ENCODE peak calls at places on chromosomes 11 and 22, in four cellular contexts. X, O, G and L are unnamed samples.

GRCh38 chr22:41178425-41178975 is 26.6 kb upstream of the L3MBTL2 start:
- DNase-seq in X (no peak), O (no peak), G (no peak), L (no peak)

GRCh38 chr11:134270250-134270714 is 5.9 kb upstream of the GLB1L3 start:
- DNase-seq in X (peak), O (no peak), G (no peak), L (no peak)

GRCh38 chr11:91921974-91922373 is 302.6 kb upstream of the FAT3 start:
- DNase-seq in X (no peak), O (no peak), G (no peak), L (no peak)

GRCh38 chr11:28107331-28107725 is 628 bp downstream of the KIF18A start:
- DNase-seq in X (peak), O (no peak), G (no peak), L (no peak)

GRCh38 chr11:59891781-59892181 is 13.2 kb downstream of the OOSP3 start:
- DNase-seq in X (peak), O (no peak), G (no peak), L (no peak)

GRCh38 chr11:118939948-118940598 is 14.3 kb upstream of the BCL9L start:
- DNase-seq in X (no peak), O (peak), G (no peak), L (no peak)

GRCh38 chr22:23220485-23221350 is 40.4 kb downstream of the BCR start:
- DNase-seq in X (no peak), O (peak), G (no peak), L (no peak)

GRCh38 chr22:28799125-28799833 is 1.1 kb downstream of the XBP1 start:
- DNase-seq in X (peak), O (no peak), G (peak), L (peak)

GRCh38 chr11:68659158-68659921 is 25.0 kb upstream of the GAL start:
- DNase-seq in X (no peak), O (no peak), G (no peak), L (peak)

GRCh38 chr11:61814958-61815789 is 1.6 kb downstream of the FADS1 start:
- DNase-seq in X (peak), O (peak), G (peak), L (peak)

GRCh38 chr11:98835336-98835735 is 185.4 kb upstream of the CNTN5 start:
- DNase-seq in X (no peak), O (no peak), G (no peak), L (no peak)

GRCh38 chr22:44224166-44224565 is 43.4 kb downstream of the PARVG start:
- DNase-seq in X (no peak), O (no peak), G (no peak), L (no peak)

GRCh38 chr22:19869497-19870152 is 15.0 kb upstream of the GNB1L start:
- DNase-seq in X (no peak), O (no peak), G (no peak), L (no peak)

GRCh38 chr11:117805048-117805447 is 8.0 kb upstream of the DSCAML1 start:
- DNase-seq in X (no peak), O (no peak), G (no peak), L (no peak)

GRCh38 chr22:47631571-47632102 is 869.2 kb downstream of the TBC1D22A start:
- DNase-seq in X (peak), O (no peak), G (no peak), L (no peak)

GRCh38 chr22:41561335-41561734 is 525 bp downstream of the CSDC2 start:
- DNase-seq in X (no peak), O (no peak), G (no peak), L (no peak)

GRCh38 chr11:111635706-111636045 is 33.4 kb downstream of the SIK2 start:
- DNase-seq in X (no peak), O (no peak), G (no peak), L (no peak)

GRCh38 chr22:36319595-36320497 is 66.9 kb downstream of the APOL1 start:
- DNase-seq in X (no peak), O (no peak), G (no peak), L (no peak)

GRCh38 chr11:2752204-2752772 is 52.5 kb upstream of the KCNQ1OT1 start:
- DNase-seq in X (no peak), O (no peak), G (no peak), L (no peak)

GRCh38 chr22:23289851-23290724 is 109.8 kb downstream of the BCR start:
- DNase-seq in X (peak), O (peak), G (no peak), L (no peak)

GRCh38 chr22:46604306-46604690 is 15.9 kb upstream of the GRAMD4 start:
- DNase-seq in X (no peak), O (peak), G (no peak), L (no peak)

GRCh38 chr11:45795379-45795778 is 9.6 kb upstream of the SLC35C1 start:
- DNase-seq in X (no peak), O (no peak), G (no peak), L (no peak)

GRCh38 chr11:129077191-129077590 is 114.9 kb downstream of the ARHGAP32 start:
- DNase-seq in X (no peak), O (no peak), G (no peak), L (no peak)

DNA sequence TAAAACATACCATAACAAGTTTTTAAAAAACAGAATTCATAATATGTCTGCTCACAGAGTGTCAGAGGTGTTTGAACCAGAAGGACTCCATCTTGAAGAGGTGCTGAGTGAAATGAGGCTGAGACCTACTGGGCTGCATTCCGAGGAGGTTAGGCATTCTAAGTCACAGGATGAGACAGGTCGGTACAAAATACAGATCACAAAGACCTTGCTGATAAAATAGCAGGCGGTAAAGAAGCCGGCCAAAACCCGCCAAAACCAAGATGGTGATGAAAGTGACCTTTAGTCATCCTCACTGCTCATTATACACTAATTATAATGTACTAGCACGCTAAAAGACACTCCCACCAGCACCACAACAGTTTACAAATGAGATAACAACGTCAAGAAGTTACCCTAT is 116.4 kb downstream of the ARHGAP32 start:
- DNase-seq in X (no peak), O (no peak), G (no peak), L (no peak)
- TF ChIP-seq CTCF in X (no peak), O (no peak), G (no peak), L (no peak)

DNA sequence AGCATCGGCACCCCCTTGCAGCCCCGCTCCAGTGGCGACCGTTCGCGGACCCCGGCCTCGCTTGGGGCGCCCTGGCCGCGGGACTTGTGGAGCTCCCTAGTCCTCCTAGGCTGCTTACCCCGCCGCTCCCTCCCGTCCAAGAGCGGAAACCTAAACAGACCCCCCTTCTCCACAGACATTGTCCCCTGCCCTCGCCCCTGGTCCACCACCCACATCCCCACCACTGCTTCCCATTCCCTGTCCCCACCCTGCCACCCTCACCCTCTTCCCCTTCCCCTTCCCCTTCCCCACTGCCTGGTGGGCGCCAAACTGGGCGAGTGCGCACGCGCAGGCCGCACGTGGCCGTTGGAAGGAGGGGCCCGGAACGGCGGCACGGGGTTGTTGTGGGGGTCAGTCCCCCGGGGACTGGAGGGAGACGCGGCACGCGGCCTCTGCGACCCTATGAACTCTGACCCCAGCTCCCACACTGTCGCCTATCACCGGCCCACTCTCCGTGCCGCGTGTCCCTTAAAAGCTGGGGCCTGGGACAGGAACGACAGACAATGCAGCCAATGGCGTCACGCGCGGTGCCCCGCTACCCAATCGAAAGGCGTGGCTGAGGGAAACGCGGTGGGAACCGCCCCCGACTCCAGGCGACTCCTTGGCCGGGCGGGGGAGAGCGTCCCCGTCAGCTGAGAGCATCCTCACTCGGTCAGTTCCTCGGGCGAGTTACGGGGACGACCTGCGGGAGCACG is at the start of gene SNX32:
- DNase-seq in X (no peak), O (peak), G (peak), L (no peak)
- H3K4me3 ChIP-seq in X (no peak), O (peak), G (peak), L (peak)

DNA sequence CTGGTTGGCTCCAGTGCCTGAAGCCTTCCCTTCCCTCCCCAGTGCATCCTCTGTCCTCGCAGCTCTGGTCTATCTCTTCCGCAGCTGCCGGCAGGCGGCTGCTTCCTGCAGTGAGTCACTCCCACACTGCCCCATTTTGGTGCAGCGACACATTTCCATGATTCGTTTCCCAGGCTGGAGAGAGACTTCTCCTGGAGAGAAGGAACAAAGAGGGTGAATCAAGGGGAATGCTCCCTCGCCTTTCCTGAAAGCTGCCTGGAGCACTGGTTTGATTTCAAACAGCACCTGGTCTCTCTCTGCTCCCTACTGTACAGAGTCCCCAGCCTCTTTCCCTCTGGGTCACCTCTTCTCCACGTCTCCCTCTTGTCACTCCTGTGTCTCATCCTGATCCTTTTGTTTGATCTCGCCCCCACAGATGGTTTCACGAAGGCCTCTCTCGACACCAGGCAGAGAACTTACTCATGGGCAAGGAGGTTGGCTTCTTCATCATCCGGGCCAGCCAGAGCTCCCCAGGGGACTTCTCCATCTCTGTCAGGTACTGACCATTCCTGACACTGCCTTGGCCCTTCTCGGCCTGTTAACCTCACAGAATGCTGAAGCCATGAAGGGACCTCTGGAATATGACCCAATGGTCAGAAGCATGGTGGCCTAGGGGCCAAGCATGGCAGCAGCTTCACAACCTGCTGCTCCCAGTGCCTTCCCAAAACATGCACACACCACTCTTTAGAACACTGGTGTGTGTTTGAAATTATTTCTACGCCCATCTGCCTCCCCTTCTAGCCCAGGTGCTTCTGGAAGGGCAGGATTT is at the start of gene TMA7B:
- DNase-seq in X (no peak), O (peak), G (no peak), L (no peak)
- TF ChIP-seq CTCF in X (no peak), O (no peak), G (no peak), L (peak)

GRCh38 chr11:122180435-122180834 is 64.4 kb upstream of the BLID start:
- DNase-seq in X (no peak), O (no peak), G (peak), L (peak)

GRCh38 chr11:122178795-122179194 is 62.8 kb upstream of the BLID start:
- DNase-seq in X (no peak), O (no peak), G (no peak), L (no peak)

GRCh38 chr11:122181372-122181771 is 65.4 kb upstream of the BLID start:
- DNase-seq in X (no peak), O (no peak), G (no peak), L (no peak)

GRCh38 chr11:122181893-122182292 is 65.9 kb upstream of the BLID start:
- DNase-seq in X (no peak), O (no peak), G (no peak), L (no peak)

DNA sequence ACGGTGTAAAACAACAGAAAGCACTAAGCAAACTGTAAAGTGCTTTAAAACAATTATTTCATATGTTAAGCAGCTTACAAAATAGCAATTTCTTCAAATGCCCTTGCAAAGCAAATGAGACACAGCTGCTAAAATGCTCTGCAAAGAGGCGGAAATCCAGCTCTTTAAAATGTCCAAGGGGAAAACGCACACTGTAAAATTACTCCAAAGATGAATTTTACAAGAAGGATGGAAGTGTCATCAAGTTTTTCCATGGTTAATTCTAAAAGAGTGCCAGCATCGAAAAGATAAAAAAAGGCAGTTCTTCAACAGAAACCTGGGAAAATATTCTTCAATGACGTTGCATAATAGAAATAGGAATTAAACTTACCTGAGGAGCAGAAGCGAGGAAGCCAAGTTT is 64.0 kb upstream of the BLID start:
- DNase-seq in X (no peak), O (no peak), G (no peak), L (no peak)
- H3K4me3 ChIP-seq in X (no peak), O (no peak), G (peak), L (peak)

GRCh38 chr11:132396318-132396717 is 1025.9 kb downstream of the NTM start:
- DNase-seq in X (no peak), O (no peak), G (no peak), L (no peak)

GRCh38 chr11:132405728-132406127 is 1035.3 kb downstream of the NTM start:
- DNase-seq in X (no peak), O (no peak), G (no peak), L (no peak)

GRCh38 chr11:132402056-132402684 is 1031.8 kb downstream of the NTM start:
- DNase-seq in X (peak), O (no peak), G (no peak), L (no peak)
- TF ChIP-seq CTCF in X (peak), O (no peak), G (no peak), L (peak)